ENCODE peak calls at places on chromosomes 3 and 15, in six cellular contexts. D is effector CD4-positive, alpha-beta T cell; O is stimulated activated CD8-positive, alpha-beta memory T cell treated with anti-CD3 and anti-CD28 coated beads, Interleukin-7, amount 100 ng/mL, for 1 hour; S is Karpas-422; L is GM04504; P is germinal center. T is an unnamed sample.

GRCh38 chr15:65833501-65834220 is 35.6 kb upstream of the RAB11A start:
- DNase-seq in D (peak), O (no peak), L (no peak), S (no peak), P (no peak), T (no peak)

GRCh38 chr3:171614318-171614967 is 154.2 kb upstream of the TNIK start:
- DNase-seq in S (peak), O (no peak), D (no peak), L (no peak), P (no peak), T (no peak)

GRCh38 chr3:101902041-101902440 is 52.7 kb downstream of the NFKBIZ start:
- DNase-seq in S (peak), D (no peak), O (no peak), L (peak), P (no peak), T (no peak)

GRCh38 chr15:75112278-75112847 is 89.0 kb downstream of the PPCDC start:
- DNase-seq in P (no peak), L (no peak), S (no peak), D (no peak), O (no peak), T (no peak)

GRCh38 chr3:12193485-12194165 is 34.9 kb upstream of the TIMP4 start:
- DNase-seq in O (no peak), L (peak), D (no peak), P (no peak), S (no peak), T (no peak)

GRCh38 chr15:38589502-38589901 is 24.9 kb upstream of the RASGRP1 start:
- DNase-seq in S (peak), O (no peak), L (peak), D (no peak), P (no peak), T (no peak)

GRCh38 chr3:133859381-133860245 is 36.1 kb downstream of the RAB6B start:
- DNase-seq in L (no peak), P (no peak), S (no peak), D (no peak), O (no peak), T (no peak)

GRCh38 chr3:99999541-99999940 is 114.8 kb downstream of the FILIP1L start:
- DNase-seq in D (no peak), L (peak), P (no peak), S (no peak), O (no peak), T (no peak)

GRCh38 chr3:30372837-30373236 is 233.6 kb upstream of the TGFBR2 start:
- DNase-seq in P (no peak), S (no peak), O (no peak), L (no peak), D (no peak), T (no peak)

GRCh38 chr15:22846073-22846472 is 7.6 kb downstream of the NIPA2 start:
- DNase-seq in L (no peak), D (no peak), O (no peak), P (no peak), S (no peak), T (no peak)

T was measured in GM19239.